ENCODE peak calls at places on chromosomes 16 and 17, in nine cellular contexts. T, M, A, D, I, X, B, G and H are unnamed samples.

GRCh38 chr16:4944333-4945281 is 7.7 kb upstream of the PPL start:
- DNase-seq in T (peak), M (peak), A (peak), D (peak), I (peak), X (no peak), B (peak), G (peak), H (peak)

GRCh38 chr17:51046527-51047384 is 73.9 kb downstream of the SPAG9 start:
- DNase-seq in T (peak), M (peak), A (peak), D (peak), I (no peak), X (peak), B (peak), G (no peak), H (peak)

GRCh38 chr17:34081269-34081668 is 173.8 kb upstream of the CCL2 start:
- DNase-seq in T (no peak), M (peak), A (no peak), D (no peak), I (no peak), X (no peak), B (no peak), G (no peak), H (no peak)

GRCh38 chr17:45018514-45019176 is 32.8 kb downstream of the DCAKD start:
- DNase-seq in T (peak), M (no peak), A (peak), D (peak), I (no peak), X (peak), B (peak), G (no peak), H (no peak)

GRCh38 chr17:75843577-75844529 is at the start of gene UNC13D:
- DNase-seq in T (peak), M (no peak), A (peak), D (no peak), I (peak), X (no peak), B (no peak), G (no peak), H (no peak)

GRCh38 chr17:45016237-45016636 is 35.2 kb downstream of the DCAKD start:
- DNase-seq in T (no peak), M (no peak), A (no peak), D (no peak), I (no peak), X (no peak), B (no peak), G (no peak), H (no peak)

GRCh38 chr17:16007439-16007838 is 7.8 kb downstream of the TTC19 start:
- DNase-seq in T (no peak), M (no peak), A (no peak), D (no peak), I (no peak), X (no peak), B (no peak), G (no peak), H (no peak)

GRCh38 chr17:76725580-76726230 is 701 bp downstream of the JMJD6 start:
- DNase-seq in T (peak), M (peak), A (peak), D (no peak), I (peak), X (no peak), B (peak), G (peak), H (peak)

GRCh38 chr17:29283496-29283895 is 10.5 kb downstream of the NUFIP2 start:
- DNase-seq in T (no peak), M (no peak), A (no peak), D (no peak), I (no peak), X (no peak), B (peak), G (no peak), H (peak)

GRCh38 chr16:1492923-1493745 is at the start of gene TELO2:
- DNase-seq in T (peak), M (peak), A (peak), D (peak), I (peak), X (peak), B (peak), G (peak), H (peak)

GRCh38 chr17:45338023-45338781 is 21.4 kb upstream of the MAP3K14 start:
- DNase-seq in T (peak), M (no peak), A (no peak), D (no peak), I (no peak), X (no peak), B (no peak), G (peak), H (no peak)

GRCh38 chr16:85266857-85267256 is 154.6 kb upstream of the CIBAR2 start:
- DNase-seq in T (no peak), M (no peak), A (no peak), D (no peak), I (no peak), X (no peak), B (no peak), G (no peak), H (no peak)

GRCh38 chr17:64240261-64240740 is 22.8 kb downstream of the TEX2 start:
- DNase-seq in T (no peak), M (peak), A (no peak), D (no peak), I (no peak), X (no peak), B (peak), G (no peak), H (peak)

GRCh38 chr17:59357929-59358328 is 26.5 kb downstream of the YPEL2 start:
- DNase-seq in T (no peak), M (no peak), A (peak), D (no peak), I (no peak), X (no peak), B (peak), G (no peak), H (no peak)

GRCh38 chr16:57802635-57803412 is 533 bp upstream of the KIFC3 start:
- DNase-seq in T (no peak), M (no peak), A (no peak), D (no peak), I (peak), X (peak), B (peak), G (no peak), H (no peak)

GRCh38 chr16:31499928-31500327 is 8.3 kb downstream of the RUSF1 start:
- DNase-seq in T (no peak), M (no peak), A (no peak), D (no peak), I (no peak), X (no peak), B (no peak), G (no peak), H (no peak)

GRCh38 chr16:86585821-86586611 is 7.7 kb downstream of the FOXL1 start:
- DNase-seq in T (no peak), M (no peak), A (peak), D (no peak), I (no peak), X (no peak), B (peak), G (no peak), H (peak)

GRCh38 chr16:68082596-68083238 is 2.5 kb upstream of the NFATC3 start:
- DNase-seq in T (no peak), M (no peak), A (no peak), D (no peak), I (no peak), X (no peak), B (no peak), G (no peak), H (no peak)

GRCh38 chr17:28578246-28579195 is 1.8 kb upstream of the ALDOC start:
- DNase-seq in T (no peak), M (no peak), A (no peak), D (no peak), I (no peak), X (no peak), B (no peak), G (no peak), H (no peak)